ENCODE peak calls at places on chromosomes 16 and 17, in ten cellular contexts. D, B, F, M, L, X, V, W, O and E are unnamed samples.
A peak's percentile ranks its signal among the peaks of the same experiment; 100 is the strongest.

GRCh38 chr16:68778551-68779231 is 41.6 kb downstream of the CDH1 start:
- DNase-seq in X (no peak), V (no peak), D (peak; percentile 87), F (no peak), M (no peak), L (no peak), B (no peak), O (no peak), W (no peak), E (no peak)

GRCh38 chr17:75475851-75476250 is 19.4 kb downstream of the TMEM94 start:
- DNase-seq in V (no peak), M (peak; percentile 5), X (no peak), D (no peak), B (no peak), F (no peak), W (no peak), O (no peak), L (no peak), E (no peak)

GRCh38 chr16:57235128-57236092 is 9.6 kb upstream of the ARL2BP start:
- DNase-seq in D (no peak), F (no peak), W (no peak), V (peak; percentile 49), L (no peak), B (peak; percentile 56), X (no peak), M (no peak), O (no peak), E (no peak)

GRCh38 chr16:85335584-85336492 is 223.6 kb upstream of the CIBAR2 start:
- DNase-seq in X (no peak), F (no peak), D (no peak), M (peak; percentile 29), V (no peak), W (no peak), L (no peak), B (no peak), O (no peak), E (no peak)

GRCh38 chr16:87212026-87212425 is 105.2 kb downstream of the C16orf95 start:
- DNase-seq in M (peak; percentile 62), W (no peak), V (no peak), X (no peak), B (no peak), F (no peak), D (no peak), O (no peak), L (no peak), E (no peak)

GRCh38 chr17:50122945-50123344 is 7.0 kb downstream of the SAMD14 start:
- DNase-seq in X (no peak), W (no peak), V (no peak), M (no peak), O (no peak), L (no peak), D (no peak), B (no peak), F (no peak), E (no peak)

GRCh38 chr17:60040843-60041242 is 37.9 kb downstream of the HEATR6 start:
- DNase-seq in M (no peak), F (no peak), B (no peak), X (no peak), L (no peak), O (no peak), V (no peak), W (no peak), D (no peak), E (no peak)

GRCh38 chr16:88815901-88816589 is 4.3 kb upstream of the APRT start:
- DNase-seq in V (peak; percentile 62), L (peak; percentile 56), M (no peak), D (no peak), F (peak; percentile 27), B (peak; percentile 61), O (no peak), W (no peak), X (peak; percentile 20), E (no peak)

GRCh38 chr17:40551874-40552768 is 13.2 kb downstream of the CCR7 start:
- DNase-seq in V (peak; percentile 41), F (no peak), X (no peak), D (no peak), M (peak; percentile 100), B (no peak), W (no peak), O (peak; percentile 35), L (no peak), E (no peak)

GRCh38 chr16:84356591-84357116 is 11.7 kb upstream of the ATP2C2 start:
- DNase-seq in L (no peak), M (no peak), F (no peak), W (no peak), X (no peak), O (peak; percentile 98), B (peak; percentile 41), D (peak; percentile 88), V (no peak), E (no peak)

GRCh38 chr17:48498168-48498840 is 32.5 kb downstream of the HOXB1 start:
- DNase-seq in O (no peak), B (peak; percentile 88), F (no peak), W (no peak), L (no peak), V (no peak), X (no peak), M (no peak), D (peak; percentile 12), E (no peak)